ENCODE peak calls at places on chromosomes 16 and 17, in six cellular contexts. One of them, this sample, is unnamed.

GRCh38 chr17:82892869-82893565 is 53.2 kb upstream of the ZNF750 start:
- DNase-seq in nucleus accumbens: no peak
- DNase-seq in PC-3: no peak
- DNase-seq in NCI-H1417: no peak
- DNase-seq in iPS-NIHi11: peak
- DNase-seq in dermis blood vessel endothelial cell: no peak
- DNase-seq in this sample: no peak

GRCh38 chr16:86892509-86892908 is 314.2 kb downstream of the FOXL1 start:
- DNase-seq in dermis blood vessel endothelial cell: no peak
- DNase-seq in PC-3: no peak
- DNase-seq in iPS-NIHi11: no peak
- DNase-seq in nucleus accumbens: no peak
- DNase-seq in NCI-H1417: no peak
- DNase-seq in this sample: no peak

GRCh38 chr16:68064791-68065365 is 20.3 kb upstream of the NFATC3 start:
- DNase-seq in iPS-NIHi11: peak
- DNase-seq in dermis blood vessel endothelial cell: peak
- DNase-seq in PC-3: peak
- DNase-seq in NCI-H1417: peak
- DNase-seq in nucleus accumbens: peak
- DNase-seq in this sample: peak

GRCh38 chr16:11278681-11279628 is 2.2 kb downstream of the PRM1 start:
- DNase-seq in iPS-NIHi11: no peak
- DNase-seq in PC-3: no peak
- DNase-seq in nucleus accumbens: no peak
- DNase-seq in dermis blood vessel endothelial cell: no peak
- DNase-seq in NCI-H1417: no peak
- DNase-seq in this sample: no peak

GRCh38 chr17:17416007-17416399 is 60.8 kb upstream of the MED9 start:
- DNase-seq in iPS-NIHi11: peak
- DNase-seq in nucleus accumbens: peak
- DNase-seq in NCI-H1417: peak
- DNase-seq in PC-3: peak
- DNase-seq in dermis blood vessel endothelial cell: peak
- DNase-seq in this sample: no peak

GRCh38 chr17:39174907-39175694 is 9.1 kb upstream of the ARL5C start:
- DNase-seq in dermis blood vessel endothelial cell: peak
- DNase-seq in NCI-H1417: no peak
- DNase-seq in PC-3: peak
- DNase-seq in nucleus accumbens: peak
- DNase-seq in iPS-NIHi11: peak
- DNase-seq in this sample: peak

GRCh38 chr17:47990962-47991731 is 20.2 kb downstream of the CDK5RAP3 start:
- DNase-seq in dermis blood vessel endothelial cell: no peak
- DNase-seq in nucleus accumbens: no peak
- DNase-seq in NCI-H1417: peak
- DNase-seq in iPS-NIHi11: peak
- DNase-seq in PC-3: no peak
- DNase-seq in this sample: peak

GRCh38 chr17:69760562-69760961 is 314.5 kb upstream of the KCNJ16 start:
- DNase-seq in dermis blood vessel endothelial cell: no peak
- DNase-seq in NCI-H1417: no peak
- DNase-seq in iPS-NIHi11: no peak
- DNase-seq in PC-3: no peak
- DNase-seq in nucleus accumbens: no peak
- DNase-seq in this sample: no peak

GRCh38 chr17:83101805-83102480 is 22.5 kb downstream of the METRNL start:
- DNase-seq in PC-3: no peak
- DNase-seq in nucleus accumbens: no peak
- DNase-seq in iPS-NIHi11: no peak
- DNase-seq in dermis blood vessel endothelial cell: no peak
- DNase-seq in NCI-H1417: peak
- DNase-seq in this sample: no peak